ENCODE peak calls at places on chromosomes 6 and 20, in eight cellular contexts. A is D341Med; P is stimulated activated CD4-positive, alpha-beta T cell treated with anti-CD3 and anti-CD28 coated beads, Interleukin-1b, Interleukin-23, amount 100 ng/mL, for 48 hours; T is cerebellum; U is effector CD4-positive, alpha-beta T cell; D is caudate nucleus; H is effector memory CD4-positive, alpha-beta T cell; L is AG04449. B is an unnamed sample.

GRCh38 chr6:19368511-19368910 is 468.7 kb upstream of the ID4 start:
- DNase-seq in A (no peak), P (no peak), T (no peak), U (no peak), D (no peak), H (no peak), L (no peak), B (no peak)

GRCh38 chr6:151914475-151914874 is 107.0 kb downstream of the ESR1 start:
- DNase-seq in A (no peak), P (no peak), T (no peak), U (no peak), D (no peak), H (no peak), L (no peak), B (no peak)

GRCh38 chr6:28807682-28808280 is 116.0 kb downstream of the TRIM27 start:
- DNase-seq in A (peak), P (peak), T (no peak), U (no peak), D (no peak), H (no peak), L (no peak), B (no peak)

GRCh38 chr6:125057392-125058246 is 95.4 kb downstream of the RNF217 start:
- DNase-seq in A (peak), P (no peak), T (no peak), U (no peak), D (no peak), H (no peak), L (no peak), B (no peak)

GRCh38 chr20:33262658-33263065 is 20.4 kb upstream of the BPIFB1 start:
- DNase-seq in A (peak), P (peak), T (peak), U (no peak), D (peak), H (no peak), L (no peak), B (no peak)

GRCh38 chr20:51570755-51571469 is 28.4 kb upstream of the NFATC2 start:
- DNase-seq in A (no peak), P (no peak), T (no peak), U (no peak), D (no peak), H (no peak), L (no peak), B (no peak)

GRCh38 chr20:48530957-48531356 is 296.8 kb downstream of the PREX1 start:
- DNase-seq in A (no peak), P (no peak), T (no peak), U (no peak), D (no peak), H (no peak), L (no peak), B (no peak)

GRCh38 chr20:46933150-46933549 is 38.5 kb downstream of the EYA2 start:
- DNase-seq in A (no peak), P (no peak), T (no peak), U (no peak), D (no peak), H (no peak), L (no peak), B (no peak)

GRCh38 chr6:134936927-134937326 is 13.0 kb downstream of the ALDH8A1 start:
- DNase-seq in A (no peak), P (no peak), T (no peak), U (no peak), D (no peak), H (no peak), L (peak), B (no peak)

GRCh38 chr6:804771-805170 is 111.8 kb upstream of the EXOC2 start:
- DNase-seq in A (no peak), P (no peak), T (peak), U (no peak), D (no peak), H (no peak), L (no peak), B (no peak)

GRCh38 chr6:32668226-32668747 is 1.8 kb upstream of the HLA-DQB1 start:
- DNase-seq in A (no peak), P (peak), T (no peak), U (peak), D (no peak), H (peak), L (no peak), B (peak)

GRCh38 chr20:48625136-48625900 is 202.5 kb downstream of the PREX1 start:
- DNase-seq in A (no peak), P (no peak), T (no peak), U (no peak), D (no peak), H (no peak), L (no peak), B (no peak)

GRCh38 chr6:9540534-9541126 is 874.2 kb downstream of the TFAP2A start:
- DNase-seq in A (peak), P (no peak), T (no peak), U (no peak), D (no peak), H (no peak), L (no peak), B (peak)

GRCh38 chr20:56187791-56188190 is 60.7 kb upstream of the MC3R start:
- DNase-seq in A (no peak), P (no peak), T (no peak), U (no peak), D (no peak), H (no peak), L (no peak), B (no peak)

GRCh38 chr20:46222521-46223007 is 85.7 kb downstream of the CDH22 start:
- DNase-seq in A (no peak), P (no peak), T (peak), U (no peak), D (peak), H (no peak), L (no peak), B (no peak)

GRCh38 chr20:10665027-10665561 is 8.7 kb downstream of the JAG1 start:
- DNase-seq in A (no peak), P (no peak), T (no peak), U (no peak), D (no peak), H (no peak), L (no peak), B (no peak)

GRCh38 chr20:8385247-8385646 is 253.2 kb downstream of the PLCB1 start:
- DNase-seq in A (peak), P (no peak), T (no peak), U (no peak), D (peak), H (no peak), L (peak), B (no peak)

GRCh38 chr6:53725791-53726575 is 60.4 kb upstream of the KLHL31 start:
- DNase-seq in A (peak), P (peak), T (peak), U (peak), D (peak), H (peak), L (no peak), B (peak)

GRCh38 chr6:159969921-159970320 is 1.0 kb downstream of the IGF2R start:
- DNase-seq in A (peak), P (no peak), T (peak), U (no peak), D (no peak), H (peak), L (no peak), B (peak)

GRCh38 chr6:114121913-114122662 is 151.1 kb upstream of the HDAC2 start:
- DNase-seq in A (no peak), P (no peak), T (no peak), U (no peak), D (no peak), H (no peak), L (no peak), B (no peak)

GRCh38 chr20:6838181-6838826 is 70.8 kb downstream of the BMP2 start:
- DNase-seq in A (no peak), P (no peak), T (no peak), U (no peak), D (no peak), H (no peak), L (no peak), B (no peak)

GRCh38 chr6:3859878-3860552 is 10.8 kb downstream of the FAM50B start:
- DNase-seq in A (no peak), P (no peak), T (no peak), U (no peak), D (no peak), H (no peak), L (no peak), B (no peak)

GRCh38 chr6:403659-404655 is 12.4 kb downstream of the IRF4 start:
- DNase-seq in A (no peak), P (peak), T (no peak), U (no peak), D (no peak), H (no peak), L (no peak), B (no peak)

GRCh38 chr20:1784586-1784985 is 110.6 kb upstream of the SIRPA start:
- DNase-seq in A (no peak), P (no peak), T (no peak), U (no peak), D (no peak), H (no peak), L (no peak), B (no peak)

GRCh38 chr20:60467771-60468170 is 509.5 kb downstream of the CDH26 start:
- DNase-seq in A (no peak), P (no peak), T (no peak), U (no peak), D (no peak), H (no peak), L (no peak), B (no peak)

GRCh38 chr20:61292391-61292790 is 40.3 kb downstream of the CDH4 start:
- DNase-seq in A (no peak), P (no peak), T (no peak), U (no peak), D (no peak), H (no peak), L (no peak), B (no peak)

GRCh38 chr20:50339196-50339901 is 148.7 kb downstream of the CEBPB start:
- DNase-seq in A (no peak), P (peak), T (no peak), U (no peak), D (no peak), H (no peak), L (peak), B (no peak)

GRCh38 chr6:46170357-46171289 is at the start of gene ENPP5:
- DNase-seq in A (peak), P (peak), T (peak), U (peak), D (peak), H (peak), L (no peak), B (peak)

GRCh38 chr6:106005013-106005412 is 81.1 kb upstream of the PRDM1 start:
- DNase-seq in A (no peak), P (no peak), T (no peak), U (no peak), D (no peak), H (no peak), L (no peak), B (no peak)

GRCh38 chr6:35242486-35242885 is 17.0 kb upstream of the ZNF76 start:
- DNase-seq in A (no peak), P (no peak), T (no peak), U (no peak), D (no peak), H (no peak), L (no peak), B (no peak)

GRCh38 chr20:16530201-16530681 is 43.0 kb downstream of the KIF16B start:
- DNase-seq in A (no peak), P (no peak), T (no peak), U (no peak), D (no peak), H (no peak), L (no peak), B (no peak)

B was measured in GM13977.